ENCODE peak calls at places on chromosomes 4 and X, in six cellular contexts. One of them, this sample, is unnamed.

GRCh38 chr4:169823685-169824084 is 65.9 kb upstream of the HPF1 start:
- DNase-seq in kidney epithelial cell: peak; percentile 38
- DNase-seq in caudate nucleus: no peak
- DNase-seq in mesenchymal stem cell: peak; percentile 55
- DNase-seq in activated CD8-positive, alpha-beta memory T cell treated with anti-CD3 and anti-CD28 coated beads for 48 hours: no peak
- DNase-seq in T-helper 17 cell: no peak
- DNase-seq in this sample: peak; percentile 65

GRCh38 chr4:7068279-7068842 is 497 bp upstream of the GRPEL1 start:
- DNase-seq in kidney epithelial cell: no peak
- DNase-seq in caudate nucleus: no peak
- DNase-seq in mesenchymal stem cell: no peak
- DNase-seq in activated CD8-positive, alpha-beta memory T cell treated with anti-CD3 and anti-CD28 coated beads for 48 hours: peak; percentile 100
- DNase-seq in T-helper 17 cell: no peak
- DNase-seq in this sample: peak; percentile 49

GRCh38 chr4:6586715-6587325 is 11.8 kb downstream of the MAN2B2 start:
- DNase-seq in kidney epithelial cell: no peak
- DNase-seq in caudate nucleus: no peak
- DNase-seq in mesenchymal stem cell: no peak
- DNase-seq in activated CD8-positive, alpha-beta memory T cell treated with anti-CD3 and anti-CD28 coated beads for 48 hours: no peak
- DNase-seq in T-helper 17 cell: no peak
- DNase-seq in this sample: no peak

GRCh38 chrX:77768787-77769186 is 17.2 kb downstream of the ATRX start:
- DNase-seq in kidney epithelial cell: no peak
- DNase-seq in caudate nucleus: no peak
- DNase-seq in mesenchymal stem cell: no peak
- DNase-seq in activated CD8-positive, alpha-beta memory T cell treated with anti-CD3 and anti-CD28 coated beads for 48 hours: no peak
- DNase-seq in T-helper 17 cell: no peak
- DNase-seq in this sample: no peak

GRCh38 chr4:89765966-89766365 is 71.0 kb downstream of the SNCA start:
- DNase-seq in kidney epithelial cell: no peak
- DNase-seq in caudate nucleus: no peak
- DNase-seq in mesenchymal stem cell: peak; percentile 56
- DNase-seq in activated CD8-positive, alpha-beta memory T cell treated with anti-CD3 and anti-CD28 coated beads for 48 hours: no peak
- DNase-seq in T-helper 17 cell: no peak
- DNase-seq in this sample: no peak

GRCh38 chrX:71938371-71938770 is 27.7 kb downstream of the NHSL2 start:
- DNase-seq in kidney epithelial cell: no peak
- DNase-seq in caudate nucleus: no peak
- DNase-seq in mesenchymal stem cell: peak; percentile 63
- DNase-seq in activated CD8-positive, alpha-beta memory T cell treated with anti-CD3 and anti-CD28 coated beads for 48 hours: no peak
- DNase-seq in T-helper 17 cell: no peak
- DNase-seq in this sample: no peak

GRCh38 chr4:174828845-174829701 is at the start of gene GLRA3:
- DNase-seq in kidney epithelial cell: peak; percentile 23
- DNase-seq in caudate nucleus: peak; percentile 45
- DNase-seq in mesenchymal stem cell: peak; percentile 62
- DNase-seq in activated CD8-positive, alpha-beta memory T cell treated with anti-CD3 and anti-CD28 coated beads for 48 hours: no peak
- DNase-seq in T-helper 17 cell: no peak
- DNase-seq in this sample: peak; percentile 84

GRCh38 chr4:189081831-189082230 is 858.8 kb upstream of the FRG1 start:
- DNase-seq in kidney epithelial cell: peak; percentile 23
- DNase-seq in caudate nucleus: no peak
- DNase-seq in mesenchymal stem cell: peak; percentile 19
- DNase-seq in activated CD8-positive, alpha-beta memory T cell treated with anti-CD3 and anti-CD28 coated beads for 48 hours: no peak
- DNase-seq in T-helper 17 cell: no peak
- DNase-seq in this sample: no peak

GRCh38 chrX:38166478-38167083 is 54.1 kb downstream of the SRPX start:
- DNase-seq in kidney epithelial cell: no peak
- DNase-seq in caudate nucleus: no peak
- DNase-seq in mesenchymal stem cell: peak; percentile 27
- DNase-seq in activated CD8-positive, alpha-beta memory T cell treated with anti-CD3 and anti-CD28 coated beads for 48 hours: no peak
- DNase-seq in T-helper 17 cell: no peak
- DNase-seq in this sample: no peak

GRCh38 chrX:129403974-129404669 is 119.2 kb downstream of the SMARCA1 start:
- DNase-seq in kidney epithelial cell: no peak
- DNase-seq in caudate nucleus: no peak
- DNase-seq in mesenchymal stem cell: no peak
- DNase-seq in activated CD8-positive, alpha-beta memory T cell treated with anti-CD3 and anti-CD28 coated beads for 48 hours: no peak
- DNase-seq in T-helper 17 cell: no peak
- DNase-seq in this sample: no peak

This sample was measured in mesothelial cell of epicardium.